ENCODE peak calls at places on chromosomes 11 and 22, in four cellular contexts. Y is heart left ventricle, B is Peyer's patch, U is K562. L is an unnamed sample.

GRCh38 chr11:59212744-59213573 is at the start of gene MPEG1:
- DNase-seq in B (peak; percentile 37), Y (no peak), U (no peak), L (no peak)

GRCh38 chr22:37137903-37138665 is 11.6 kb downstream of the IL2RB start:
- DNase-seq in U (no peak), Y (no peak), B (no peak), L (no peak)

GRCh38 chr22:49487950-49488349 is 339.7 kb downstream of the BRD1 start:
- DNase-seq in Y (no peak), B (no peak), U (no peak), L (no peak)

GRCh38 chr11:88103337-88104206 is 71.7 kb downstream of the RAB38 start:
- DNase-seq in B (no peak), U (peak; percentile 33), Y (no peak), L (no peak)

GRCh38 chr11:6385046-6385777 is 5.1 kb upstream of the SMPD1 start:
- DNase-seq in U (no peak), Y (no peak), B (no peak), L (no peak)

GRCh38 chr11:122796128-122796717 is 42.1 kb upstream of the CRTAM start:
- DNase-seq in U (peak; percentile 66), B (peak; percentile 67), Y (peak; percentile 46), L (peak; percentile 60)

GRCh38 chr11:64444838-64445441 is 86.0 kb downstream of the RPS6KA4 start:
- DNase-seq in B (no peak), Y (no peak), U (peak; percentile 37), L (no peak)

GRCh38 chr11:76558891-76559290 is 111.7 kb downstream of the LRRC32 start:
- DNase-seq in B (no peak), U (no peak), Y (no peak), L (no peak)

GRCh38 chr11:29333993-29334780 is 682.6 kb downstream of the KCNA4 start:
- DNase-seq in Y (no peak), U (no peak), B (no peak), L (no peak)

GRCh38 chr22:23251445-23252093 is 71.3 kb downstream of the BCR start:
- DNase-seq in B (no peak), Y (no peak), U (no peak), L (peak; percentile 61)

GRCh38 chr11:41309716-41310115 is 149.7 kb downstream of the LRRC4C start:
- DNase-seq in B (no peak), Y (no peak), U (no peak), L (no peak)

GRCh38 chr11:43573233-43573632 is 107.3 kb upstream of the HSD17B12 start:
- DNase-seq in B (no peak), U (peak; percentile 45), Y (no peak), L (no peak)

GRCh38 chr22:50269573-50270301 is 443 bp downstream of the MAPK11 start:
- DNase-seq in Y (no peak), B (no peak), U (peak; percentile 73), L (no peak)

GRCh38 chr11:64023731-64024710 is 11.7 kb upstream of the FLRT1 start:
- DNase-seq in U (no peak), Y (no peak), B (no peak), L (no peak)

GRCh38 chr22:30882181-30882771 is 86.3 kb downstream of the MORC2 start:
- DNase-seq in U (no peak), B (no peak), Y (no peak), L (no peak)

GRCh38 chr11:31303644-31304043 is 65.9 kb downstream of the DCDC1 start:
- DNase-seq in B (no peak), Y (no peak), U (no peak), L (no peak)

GRCh38 chr11:71490731-71491390 is 36.2 kb upstream of the KRTAP5-7 start:
- DNase-seq in U (no peak), Y (no peak), B (no peak), L (peak; percentile 9)

GRCh38 chr11:82776377-82776776 is 42.7 kb upstream of the FAM181B start:
- DNase-seq in Y (no peak), B (no peak), U (no peak), L (no peak)

GRCh38 chr11:10436224-10436623 is 18.8 kb upstream of the AMPD3 start:
- DNase-seq in U (no peak), B (no peak), Y (no peak), L (no peak)

GRCh38 chr11:132030896-132031295 is 660.5 kb downstream of the NTM start:
- DNase-seq in B (no peak), Y (no peak), U (no peak), L (no peak)

GRCh38 chr11:75959540-75959939 is 144.5 kb downstream of the UVRAG start:
- DNase-seq in U (no peak), Y (no peak), B (no peak), L (no peak)

GRCh38 chr11:9273430-9274336 is 8.5 kb upstream of the DENND5A start:
- DNase-seq in U (no peak), Y (no peak), B (no peak), L (no peak)

GRCh38 chr11:114081641-114082414 is 22.3 kb downstream of the ZBTB16 start:
- DNase-seq in Y (no peak), U (no peak), B (no peak), L (no peak)

GRCh38 chr22:46125311-46125710 is 25.0 kb upstream of the PPARA start:
- DNase-seq in U (no peak), B (no peak), Y (no peak), L (no peak)

GRCh38 chr22:41638124-41638523 is 17.0 kb downstream of the XRCC6 start:
- DNase-seq in Y (no peak), U (no peak), B (no peak), L (no peak)

GRCh38 chr11:116928845-116929244 is 91.4 kb upstream of the APOA1 start:
- DNase-seq in B (no peak), Y (no peak), U (no peak), L (no peak)

GRCh38 chr11:111379500-111380136 is 543 bp upstream of the POU2AF1 start:
- DNase-seq in U (no peak), B (peak; percentile 79), Y (no peak), L (no peak)

GRCh38 chr11:71429701-71430100 is 18.5 kb downstream of the DHCR7 start:
- DNase-seq in Y (no peak), B (no peak), U (no peak), L (no peak)

GRCh38 chr11:134231958-134232674 is 7.6 kb downstream of the VPS26B start:
- DNase-seq in U (no peak), B (no peak), Y (no peak), L (no peak)

GRCh38 chr11:65310756-65311155 is 3.9 kb upstream of the CDC42EP2 start:
- DNase-seq in B (no peak), U (no peak), Y (no peak), L (no peak)

GRCh38 chr11:67507242-67507890 is 596 bp downstream of the CDK2AP2 start:
- DNase-seq in U (peak; percentile 55), Y (peak; percentile 46), B (peak; percentile 78), L (peak; percentile 82)

GRCh38 chr11:43574949-43575915 is 105.3 kb upstream of the HSD17B12 start:
- DNase-seq in B (no peak), Y (peak; percentile 43), U (no peak), L (no peak)

GRCh38 chr11:43931717-43932039 is 10.8 kb upstream of the C11orf96 start:
- DNase-seq in U (no peak), Y (no peak), B (no peak), L (no peak)

GRCh38 chr11:108886608-108887007 is 221.7 kb downstream of the DDX10 start:
- DNase-seq in Y (no peak), U (no peak), B (no peak), L (no peak)

DNA sequence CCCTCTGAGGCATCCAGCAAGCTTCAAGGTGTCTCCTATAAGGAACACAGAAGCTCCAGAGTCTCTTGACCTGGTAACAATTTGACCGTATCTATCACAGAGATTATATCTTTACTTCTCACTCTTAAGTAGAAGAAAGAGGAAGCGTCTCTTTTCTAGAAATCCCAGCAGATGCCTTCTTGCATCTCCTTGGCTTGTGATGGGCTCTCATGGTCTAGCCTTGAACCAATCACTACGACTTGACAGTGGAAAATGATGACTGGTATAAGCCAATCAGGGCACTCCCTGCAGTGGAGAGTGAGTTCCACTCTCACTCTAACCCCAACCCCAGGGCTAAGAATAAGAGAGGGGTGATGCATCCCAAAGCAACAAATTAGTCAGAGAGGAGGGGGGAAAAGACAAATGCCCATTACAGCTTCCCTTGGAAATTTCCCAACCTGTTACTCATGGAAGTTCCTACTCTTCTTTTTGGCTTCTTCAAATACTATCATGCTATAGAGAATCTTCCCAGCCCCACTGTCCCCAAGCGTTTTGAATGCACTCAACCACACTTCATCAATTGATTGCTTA is 293.5 kb downstream of the MN1 start:
- DNase-seq in U (no peak), B (no peak), Y (no peak), L (no peak)
- H3K4me3 ChIP-seq in U (no peak overlapping the region), B (no peak overlapping the region), Y (no peak overlapping the region), L (no peak overlapping the region)

GRCh38 chr11:61783717-61784505 is 8.5 kb downstream of the TMEM258 start:
- DNase-seq in Y (no peak), U (no peak), B (no peak), L (no peak)
- H3K4me1 ChIP-seq in Y (no peaks in the 10 kb centered on the region), U (peaks cover 18% of the 10 kb centered on the region), B (no peaks in the 10 kb centered on the region), L (no peaks in the 10 kb centered on the region)

GRCh38 chr11:102451693-102452460 is 688 bp downstream of the TMEM123 start:
- DNase-seq in B (peak; percentile 79), U (peak; percentile 66), Y (peak; percentile 79), L (peak; percentile 71)
- TF ChIP-seq POLR2A in B (peak; percentile 18), U (no peak), Y (no peak), L (no peak)

GRCh38 chr11:3126207-3126865 is 38.8 kb downstream of the OSBPL5 start:
- DNase-seq in U (no peak), Y (peak; percentile 33), B (no peak), L (no peak)
- H3K4me3 ChIP-seq in U (no peak overlapping the region), Y (no peak overlapping the region), B (no peak overlapping the region), L (no peak overlapping the region)

GRCh38 chr11:35082322-35083180 is 56.4 kb upstream of the CD44 start:
- DNase-seq in B (peak; percentile 86), U (peak; percentile 85), Y (peak; percentile 61), L (peak; percentile 51)

GRCh38 chr11:35077709-35078695 is 61.0 kb upstream of the CD44 start:
- DNase-seq in U (no peak), Y (no peak), B (peak; percentile 63), L (no peak)

GRCh38 chr11:35083181-35084061 is 55.5 kb upstream of the CD44 start:
- DNase-seq in U (no peak), Y (peak; percentile 69), B (peak; percentile 74), L (peak; percentile 40)

GRCh38 chr11:35076201-35077100 is 62.5 kb upstream of the CD44 start:
- DNase-seq in B (no peak), U (no peak), Y (no peak), L (no peak)

DNA sequence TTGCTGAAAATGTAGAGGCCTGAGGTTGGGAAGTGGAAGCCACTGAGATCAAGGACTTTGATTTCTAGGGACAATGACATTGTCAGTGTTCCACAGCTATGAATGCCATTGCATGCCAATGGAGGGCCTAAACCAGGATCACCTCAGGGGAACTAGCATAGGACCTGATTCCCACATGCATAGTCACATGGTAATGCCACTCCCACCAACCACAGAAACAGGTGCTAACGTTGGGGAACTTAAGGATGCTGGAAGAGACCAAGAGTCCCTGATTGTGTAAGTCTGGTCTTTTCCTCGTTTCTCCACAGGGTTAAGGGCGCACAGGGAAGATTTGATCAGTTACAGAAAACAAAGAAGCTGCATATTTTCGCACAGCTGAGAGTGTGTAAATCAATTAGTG is 59.4 kb upstream of the CD44 start:
- DNase-seq in B (no peak), Y (no peak), U (no peak), L (no peak)
- H3K4me1 ChIP-seq in B (peaks cover 21% of the 10 kb centered on the region), Y (peaks cover 20% of the 10 kb centered on the region), U (peaks cover 6% of the 10 kb centered on the region), L (peaks cover 30% of the 10 kb centered on the region)

L was measured in stomach.